ENCODE peak calls at places on chromosomes 5 and 9, in six cellular contexts. O is lower lobe of right lung, P is cardiac fibroblast, I is dorsolateral prefrontal cortex, E is choroid plexus epithelial cell, Y is neural progenitor cell. A is an unnamed sample.

GRCh38 chr5:3597002-3597726 is 1.5 kb downstream of the IRX1 start:
- DNase-seq in P (no peak), Y (peak), I (no peak), O (no peak), E (no peak), A (peak)

GRCh38 chr5:69237877-69238276 is 3.2 kb downstream of the CDK7 start:
- DNase-seq in I (no peak), O (no peak), E (no peak), Y (no peak), P (no peak), A (no peak)

GRCh38 chr5:158514353-158514960 is 585.3 kb downstream of the EBF1 start:
- DNase-seq in O (no peak), E (peak), I (no peak), P (peak), Y (no peak), A (peak)

GRCh38 chr5:141665995-141666940 is 15.1 kb upstream of the FCHSD1 start:
- DNase-seq in O (no peak), E (no peak), P (no peak), Y (no peak), I (no peak), A (no peak)

GRCh38 chr9:4077499-4078102 is 222.3 kb downstream of the GLIS3 start:
- DNase-seq in I (peak), E (peak), P (peak), Y (peak), O (peak), A (peak)

GRCh38 chr5:60540855-60541805 is 158.8 kb downstream of the DEPDC1B start:
- DNase-seq in I (peak), E (peak), Y (peak), P (peak), O (no peak), A (no peak)

GRCh38 chr5:154860123-154860522 is 1.7 kb downstream of the CNOT8 start:
- DNase-seq in P (peak), O (peak), Y (peak), E (peak), I (no peak), A (peak)

GRCh38 chr9:120868339-120868675 is 8.7 kb downstream of the PHF19 start:
- DNase-seq in Y (no peak), O (no peak), I (no peak), P (peak), E (peak), A (no peak)

GRCh38 chr5:378976-379742 is 57.6 kb downstream of the AHRR start:
- DNase-seq in E (no peak), Y (no peak), P (no peak), O (no peak), I (peak), A (no peak)

GRCh38 chr9:13603916-13604315 is 324.4 kb upstream of the MPDZ start:
- DNase-seq in E (peak), P (peak), O (no peak), I (no peak), Y (no peak), A (peak)

GRCh38 chr5:141753971-141754713 is 72.1 kb upstream of the ARAP3 start:
- DNase-seq in P (peak), Y (peak), E (peak), O (no peak), I (no peak), A (peak)

GRCh38 chr9:100426194-100426531 is 780 bp upstream of the MSANTD3 start:
- DNase-seq in Y (no peak), I (no peak), O (no peak), E (no peak), P (no peak), A (no peak)

GRCh38 chr9:99296375-99296951 is 74.4 kb downstream of the SEC61B start:
- DNase-seq in Y (no peak), O (no peak), P (peak), E (peak), I (no peak), A (no peak)

GRCh38 chr9:37407468-37407867 is 15.0 kb upstream of the GRHPR start:
- DNase-seq in P (no peak), E (no peak), I (no peak), O (no peak), Y (no peak), A (peak)
- TF ChIP-seq CTCF in P (no peak), E (peak), I (no peak), O (no peak), Y (peak), A (peak)

DNA sequence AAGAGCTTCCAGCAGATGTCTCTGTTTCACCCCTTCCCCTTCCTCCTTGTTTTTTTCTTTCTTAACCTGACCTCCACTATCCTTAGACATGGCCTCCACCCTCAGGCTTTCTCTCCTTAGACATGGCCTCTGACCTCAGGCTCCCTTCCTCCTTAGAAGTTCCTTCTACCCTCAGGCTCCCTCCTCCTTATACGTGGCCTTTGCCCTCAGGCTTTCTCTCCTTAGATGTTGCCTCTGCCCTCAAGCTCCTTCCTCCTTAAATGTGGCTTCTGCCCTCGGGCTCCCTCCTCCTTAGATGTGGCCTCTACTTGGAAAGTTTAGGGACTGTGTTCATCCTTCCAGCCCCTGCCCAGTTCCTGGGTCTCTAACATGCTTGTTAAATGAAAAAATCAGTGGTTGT is 180.4 kb upstream of the S1PR3 start:
- DNase-seq in E (no peak), O (no peak), I (no peak), Y (no peak), P (no peak), A (no peak)
- TF ChIP-seq CTCF in E (no peak), O (no peak), I (no peak), Y (no peak), P (no peak), A (no peak)

GRCh38 chr5:140358738-140359310 is 1.2 kb upstream of the SLC4A9 start:
- DNase-seq in E (peak), I (no peak), P (peak), Y (peak), O (no peak), A (peak)
- TF ChIP-seq CTCF in E (peak), I (peak), P (peak), Y (peak), O (peak), A (no peak)

GRCh38 chr5:13987843-13988464 is 43.5 kb upstream of the DNAH5 start:
- DNase-seq in Y (peak), I (peak), O (no peak), P (peak), E (peak), A (peak)
- TF ChIP-seq CTCF in Y (peak), I (peak), O (peak), P (peak), E (peak), A (peak)

GRCh38 chr5:168295574-168296201 is 4.2 kb downstream of the WWC1 start:
- DNase-seq in O (peak), I (peak), E (peak), P (peak), Y (peak), A (peak)

GRCh38 chr5:168292783-168293696 is 1.6 kb downstream of the WWC1 start:
- DNase-seq in O (no peak), E (no peak), Y (no peak), P (no peak), I (no peak), A (peak)

GRCh38 chr5:168290902-168291280 is 554 bp upstream of the WWC1 start:
- DNase-seq in P (no peak), E (no peak), I (no peak), O (no peak), Y (no peak), A (no peak)

GRCh38 chr5:168291281-168291960 is at the start of gene WWC1:
- DNase-seq in P (peak), O (peak), I (peak), E (peak), Y (peak), A (peak)

GRCh38 chr5:168291961-168292782 is 727 bp downstream of the WWC1 start:
- DNase-seq in Y (peak), O (no peak), E (no peak), I (no peak), P (peak), A (peak)
- TF ChIP-seq CTCF in Y (peak), O (no peak), E (peak), I (no peak), P (no peak), A (no peak)

DNA sequence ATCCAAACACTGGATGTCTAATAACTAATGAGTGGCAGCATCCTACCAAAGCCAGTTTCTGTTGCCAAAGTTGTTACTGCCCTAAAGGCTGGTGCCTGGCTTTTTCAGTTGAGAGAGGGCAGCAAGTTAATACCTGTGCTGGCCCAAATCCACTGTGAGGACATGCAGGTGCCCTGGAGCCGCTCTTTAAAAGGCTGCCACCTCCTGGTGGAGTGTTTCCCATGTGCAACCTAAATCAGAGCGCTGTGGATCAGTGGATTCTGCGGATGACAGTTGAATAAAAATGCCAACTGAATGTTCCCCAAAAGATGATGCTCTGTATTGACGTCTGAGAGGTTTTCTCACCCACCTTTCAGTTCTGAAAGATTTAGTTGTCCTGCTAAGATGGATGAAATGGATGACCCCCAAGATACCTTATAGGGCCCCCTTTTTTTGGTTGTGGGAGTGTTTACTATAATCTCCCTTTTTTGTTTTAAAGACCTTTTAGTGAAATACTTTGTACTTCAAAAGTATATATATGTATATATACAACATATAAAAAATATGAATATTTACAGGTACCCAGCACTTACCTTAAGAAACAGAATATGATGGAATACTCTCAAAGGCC is 146.4 kb downstream of the EGFLAM start:
- DNase-seq in P (no peak), O (no peak), E (no peak), I (no peak), Y (peak), A (peak)
- TF ChIP-seq CTCF in P (no peak), O (peak), E (peak), I (no peak), Y (peak), A (peak)

A was measured in MCF 10A.